ENCODE peak calls at places on chromosomes 3 and 15, in five cellular contexts. R is ovary, Z is A549, E is prostate gland, D is tibial nerve. B is an unnamed sample.

GRCh38 chr15:45134046-45134445 is 4.3 kb downstream of the DUOX1 start:
- DNase-seq in R (no peak), D (no peak), E (no peak), Z (no peak), B (no peak)

GRCh38 chr15:34266751-34267150 is 41.9 kb downstream of the EMC4 start:
- DNase-seq in D (no peak), Z (no peak), E (no peak), R (no peak), B (no peak)

GRCh38 chr15:90903733-90904536 is 833 bp downstream of the MAN2A2 start:
- DNase-seq in E (no peak), D (no peak), R (no peak), Z (peak; percentile 30), B (no peak)

GRCh38 chr3:129606522-129607390 is at the start of gene PLXND1:
- DNase-seq in D (peak; percentile 53), Z (peak; percentile 57), R (peak; percentile 72), E (no peak), B (peak; percentile 87)

GRCh38 chr3:170506556-170506955 is 79.3 kb downstream of the SLC7A14 start:
- DNase-seq in D (no peak), E (no peak), R (no peak), Z (peak; percentile 68), B (no peak)

GRCh38 chr15:78315686-78316085 is 16.3 kb upstream of the SKIC8 start:
- DNase-seq in D (no peak), E (no peak), Z (peak; percentile 59), R (no peak), B (no peak)

GRCh38 chr3:118501152-118501551 is 533.5 kb downstream of the IGSF11 start:
- DNase-seq in D (peak; percentile 23), Z (peak; percentile 27), E (peak; percentile 16), R (peak; percentile 65), B (no peak)

GRCh38 chr3:136432685-136433084 is 182.5 kb downstream of the PCCB start:
- DNase-seq in E (no peak), D (no peak), Z (no peak), R (no peak), B (no peak)

GRCh38 chr3:87132801-87133200 is 94.3 kb upstream of the CHMP2B start:
- DNase-seq in D (no peak), R (no peak), E (no peak), Z (no peak), B (no peak)

GRCh38 chr3:126180477-126181397 is at the start of gene ALDH1L1:
- DNase-seq in R (peak; percentile 80), E (peak; percentile 90), Z (no peak), D (peak; percentile 68), B (no peak)

GRCh38 chr15:54820811-54821210 is 375.9 kb downstream of the RSL24D1 start:
- DNase-seq in Z (no peak), E (no peak), D (no peak), R (no peak), B (no peak)

GRCh38 chr15:100330629-100331215 is 11.1 kb downstream of the ADAMTS17 start:
- DNase-seq in R (no peak), E (no peak), D (no peak), Z (no peak), B (no peak)

GRCh38 chr3:193805448-193805847 is 212.4 kb downstream of the OPA1 start:
- DNase-seq in R (peak; percentile 72), D (peak; percentile 46), Z (peak; percentile 92), E (peak; percentile 70), B (peak; percentile 77)

GRCh38 chr3:126449621-126450051 is 26.1 kb downstream of the ZXDC start:
- DNase-seq in E (no peak), R (peak; percentile 5), Z (no peak), D (no peak), B (no peak)

GRCh38 chr3:172347895-172348680 is 100.2 kb downstream of the GHSR start:
- DNase-seq in Z (no peak), R (no peak), D (no peak), E (no peak), B (no peak)

GRCh38 chr3:50134367-50134766 is 20.8 kb upstream of the SEMA3F start:
- DNase-seq in E (no peak), Z (no peak), D (no peak), R (no peak), B (no peak)

GRCh38 chr3:12661926-12662592 is 1.9 kb downstream of the RAF1 start:
- DNase-seq in Z (no peak), R (no peak), D (no peak), E (no peak), B (no peak)

GRCh38 chr3:144643778-144644191 is 672.2 kb downstream of the DIPK2A start:
- DNase-seq in Z (no peak), D (no peak), E (no peak), R (no peak), B (no peak)

GRCh38 chr3:99549220-99549619 is 89.2 kb upstream of the COL8A1 start:
- DNase-seq in R (no peak), Z (no peak), D (no peak), E (no peak), B (no peak)

GRCh38 chr3:112489674-112490479 is 9.4 kb downstream of the BTLA start:
- DNase-seq in E (no peak), Z (no peak), R (no peak), D (no peak), B (no peak)

GRCh38 chr15:67142142-67143092 is 77.0 kb downstream of the SMAD3 start:
- DNase-seq in D (no peak), E (no peak), R (no peak), Z (peak; percentile 71), B (peak; percentile 38)

GRCh38 chr3:139339219-139339906 is 4.5 kb upstream of the MRPS22 start:
- DNase-seq in R (no peak), E (no peak), Z (no peak), D (no peak), B (no peak)

GRCh38 chr3:112649478-112649735 is 8.5 kb upstream of the CCDC80 start:
- DNase-seq in R (no peak), E (no peak), D (no peak), Z (no peak), B (no peak)

GRCh38 chr15:40569139-40569953 is at the start of gene RPUSD2:
- DNase-seq in D (peak; percentile 87), Z (peak; percentile 86), E (peak; percentile 92), R (peak; percentile 92), B (peak; percentile 84)
- TF ChIP-seq POLR2A in D (peak; percentile 55), Z (peak; percentile 82), E (peak; percentile 52), R (peak; percentile 90), B (peak; percentile 76)

GRCh38 chr15:74417670-74418069 is 16.1 kb downstream of the SEMA7A start:
- DNase-seq in R (no peak), E (no peak), Z (no peak), D (no peak), B (no peak)

GRCh38 chr15:74414603-74415338 is 19.0 kb downstream of the SEMA7A start:
- DNase-seq in D (no peak), Z (no peak), E (no peak), R (no peak), B (no peak)

GRCh38 chr15:74414081-74414580 is 19.6 kb downstream of the SEMA7A start:
- DNase-seq in D (no peak), R (no peak), E (no peak), Z (no peak), B (no peak)

GRCh38 chr15:74417230-74417629 is 16.5 kb downstream of the SEMA7A start:
- DNase-seq in Z (no peak), D (no peak), R (no peak), E (no peak), B (no peak)

DNA sequence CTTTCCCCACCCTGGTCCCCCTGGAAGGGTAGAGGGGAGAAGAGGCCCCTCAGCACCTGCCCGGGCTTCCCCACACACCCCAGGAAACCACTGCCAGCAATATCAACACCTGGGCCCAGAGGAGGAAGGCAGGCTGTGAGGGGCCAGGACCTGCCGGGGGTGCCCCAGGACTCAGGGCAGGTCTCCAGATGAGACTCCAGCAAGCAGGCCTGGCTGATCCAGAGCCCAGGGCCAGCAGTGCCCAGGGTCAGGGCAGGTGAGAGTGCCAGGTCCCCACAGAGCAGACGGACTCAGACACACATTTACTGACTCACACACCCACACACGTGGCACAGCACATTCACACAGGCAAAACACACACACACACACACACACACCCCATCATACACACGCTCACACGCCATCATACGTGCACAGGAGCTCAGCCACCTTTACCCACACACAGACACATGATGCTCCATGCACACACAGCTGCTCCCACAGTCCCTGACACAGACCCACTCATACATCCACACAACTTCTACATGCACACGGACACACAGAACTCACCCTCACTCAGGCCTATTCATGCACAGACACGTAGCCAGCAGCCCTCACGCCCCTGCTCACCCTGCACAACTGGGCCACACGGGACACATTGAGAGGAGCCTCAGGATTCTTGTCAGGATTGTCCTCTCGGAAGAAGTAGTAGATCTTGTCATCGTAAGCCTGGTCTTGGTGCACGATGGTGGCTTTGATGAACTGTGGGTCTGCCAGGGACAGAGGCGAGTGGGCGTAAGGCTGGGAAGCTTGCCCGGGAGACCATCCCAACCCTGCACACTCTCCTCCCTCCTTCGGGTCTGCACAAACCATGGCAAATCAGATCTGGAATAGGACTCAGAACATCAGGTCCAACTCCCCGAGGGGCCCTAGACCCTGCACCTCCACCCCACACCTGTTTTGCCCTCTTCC is 17.5 kb downstream of the SEMA7A start:
- DNase-seq in D (no peak), Z (no peak), R (no peak), E (no peak), B (no peak)
- TF ChIP-seq POLR2A in D (no peak), Z (no peak), R (no peak), E (no peak), B (no peak)

GRCh38 chr15:70096215-70096974 is 1.3 kb downstream of the TLE3 start:
- DNase-seq in Z (peak; percentile 31), D (peak; percentile 33), E (peak; percentile 57), R (peak; percentile 68), B (peak; percentile 70)
- TF ChIP-seq POLR2A in Z (no peak), D (no peak), E (peak; percentile 45), R (peak; percentile 9), B (no peak)

GRCh38 chr3:196634224-196634623 is 5.3 kb upstream of the NRROS start:
- DNase-seq in Z (no peak), R (no peak), E (no peak), D (no peak), B (no peak)

GRCh38 chr3:196633658-196634151 is 5.8 kb upstream of the NRROS start:
- DNase-seq in E (no peak), R (no peak), D (no peak), Z (no peak), B (no peak)

GRCh38 chr3:196631655-196632032 is 7.8 kb upstream of the NRROS start:
- DNase-seq in D (no peak), Z (no peak), E (no peak), R (no peak), B (no peak)

GRCh38 chr3:196634851-196635250 is 4.6 kb upstream of the NRROS start:
- DNase-seq in R (no peak), E (no peak), Z (no peak), D (no peak), B (no peak)

DNA sequence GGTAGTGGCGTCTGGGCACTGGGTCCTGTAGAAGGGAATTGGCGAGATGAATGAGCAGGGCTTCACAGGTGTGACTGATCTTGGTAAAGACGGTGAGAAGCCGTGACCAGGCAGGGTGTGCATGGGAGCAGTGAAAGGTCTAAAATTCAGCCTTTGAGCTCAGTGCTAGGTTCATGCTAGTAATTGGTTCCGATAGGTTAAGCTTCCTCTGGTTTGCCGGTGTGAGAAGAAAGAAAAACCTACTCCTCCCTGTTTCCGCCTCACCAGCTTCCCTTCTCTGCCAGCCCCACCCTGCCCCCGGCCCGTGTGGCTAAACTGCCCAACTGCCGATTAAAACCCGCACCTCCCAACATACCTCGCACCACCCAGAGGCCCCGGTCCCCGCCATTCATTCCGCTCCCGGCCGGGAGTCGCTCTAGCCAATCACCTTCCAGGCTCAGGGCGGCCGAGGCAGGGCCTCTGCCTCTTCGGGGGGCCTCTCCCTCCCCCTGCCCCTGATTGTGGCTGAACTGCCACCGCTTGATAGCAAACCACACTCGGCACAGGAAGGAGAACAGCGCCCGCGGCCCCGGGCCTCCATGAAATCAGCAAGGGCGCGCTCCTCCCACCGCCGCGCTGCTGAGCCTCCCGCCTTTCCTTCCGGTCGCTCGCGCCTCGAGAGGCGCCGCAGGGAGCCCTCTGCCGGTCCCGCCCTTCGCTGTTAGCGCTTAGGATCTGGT is 7.3 kb upstream of the NRROS start:
- DNase-seq in R (peak; percentile 72), Z (peak; percentile 70), E (peak; percentile 69), D (peak; percentile 65), B (peak; percentile 92)
- TF ChIP-seq POLR2A in R (no peak), Z (no peak), E (no peak), D (peak; percentile 38), B (peak; percentile 61)